ENCODE peak calls at places on chromosomes 11 and 22, in five cellular contexts. N is Caco-2, K is IMR-90, A is A673, F is heart right ventricle. Q is an unnamed sample.

GRCh38 chr22:48940266-48940987 is 887.2 kb downstream of the BRD1 start:
- DNase-seq in N (no peak), K (no peak), A (no peak), F (no peak), Q (peak; percentile 27)

GRCh38 chr11:114564836-114565235 is 5.2 kb upstream of the NXPE1 start:
- DNase-seq in N (no peak), K (no peak), A (no peak), F (no peak), Q (no peak)

GRCh38 chr11:86888978-86889341 is 66.2 kb downstream of the FZD4 start:
- DNase-seq in N (no peak), K (no peak), A (no peak), F (no peak), Q (no peak)

GRCh38 chr22:22877523-22878210 is 9.9 kb upstream of the IGLL5 start:
- DNase-seq in N (peak; percentile 57), K (peak; percentile 45), A (peak; percentile 76), F (peak; percentile 67), Q (peak; percentile 93)

GRCh38 chr11:70761094-70761905 is 363.0 kb downstream of the CTTN start:
- DNase-seq in N (peak; percentile 36), K (no peak), A (no peak), F (no peak), Q (peak; percentile 43)

GRCh38 chr11:26777276-26777939 is 55.5 kb upstream of the SLC5A12 start:
- DNase-seq in N (no peak), K (peak; percentile 7), A (no peak), F (no peak), Q (no peak)

GRCh38 chr22:41826430-41827383 is 6.2 kb upstream of the SREBF2 start:
- DNase-seq in N (no peak), K (no peak), A (no peak), F (no peak), Q (no peak)

GRCh38 chr11:8973121-8973520 is 8.9 kb upstream of the TMEM9B start:
- DNase-seq in N (no peak), K (no peak), A (no peak), F (no peak), Q (no peak)

GRCh38 chr11:134261626-134262488 is 8.5 kb downstream of the ACAD8 start:
- DNase-seq in N (peak; percentile 26), K (no peak), A (peak; percentile 48), F (no peak), Q (peak; percentile 83)

GRCh38 chr22:49670610-49671330 is 156.9 kb downstream of the BRD1 start:
- DNase-seq in N (no peak), K (no peak), A (no peak), F (no peak), Q (peak; percentile 79)

GRCh38 chr11:125429174-125429707 is 66.8 kb downstream of the FEZ1 start:
- DNase-seq in N (peak; percentile 78), K (peak; percentile 55), A (peak; percentile 69), F (peak; percentile 53), Q (peak; percentile 95)

GRCh38 chr22:32310777-32311176 is 46.9 kb upstream of the RFPL3 start:
- DNase-seq in N (no peak), K (no peak), A (no peak), F (no peak), Q (no peak)

GRCh38 chr11:92141159-92141558 is 83.5 kb upstream of the FAT3 start:
- DNase-seq in N (no peak), K (no peak), A (no peak), F (no peak), Q (no peak)

GRCh38 chr22:39528080-39528661 is 4.4 kb downstream of the RPS19BP1 start:
- DNase-seq in N (no peak), K (no peak), A (peak; percentile 50), F (no peak), Q (peak; percentile 63)
- H3K4me1 ChIP-seq in N (peaks cover 37% of the 10 kb centered on the region), K (peaks cover 4% of the 10 kb centered on the region), A (peaks cover 44% of the 10 kb centered on the region), F (peaks cover 58% of the 10 kb centered on the region), Q (peaks cover 13% of the 10 kb centered on the region)

DNA sequence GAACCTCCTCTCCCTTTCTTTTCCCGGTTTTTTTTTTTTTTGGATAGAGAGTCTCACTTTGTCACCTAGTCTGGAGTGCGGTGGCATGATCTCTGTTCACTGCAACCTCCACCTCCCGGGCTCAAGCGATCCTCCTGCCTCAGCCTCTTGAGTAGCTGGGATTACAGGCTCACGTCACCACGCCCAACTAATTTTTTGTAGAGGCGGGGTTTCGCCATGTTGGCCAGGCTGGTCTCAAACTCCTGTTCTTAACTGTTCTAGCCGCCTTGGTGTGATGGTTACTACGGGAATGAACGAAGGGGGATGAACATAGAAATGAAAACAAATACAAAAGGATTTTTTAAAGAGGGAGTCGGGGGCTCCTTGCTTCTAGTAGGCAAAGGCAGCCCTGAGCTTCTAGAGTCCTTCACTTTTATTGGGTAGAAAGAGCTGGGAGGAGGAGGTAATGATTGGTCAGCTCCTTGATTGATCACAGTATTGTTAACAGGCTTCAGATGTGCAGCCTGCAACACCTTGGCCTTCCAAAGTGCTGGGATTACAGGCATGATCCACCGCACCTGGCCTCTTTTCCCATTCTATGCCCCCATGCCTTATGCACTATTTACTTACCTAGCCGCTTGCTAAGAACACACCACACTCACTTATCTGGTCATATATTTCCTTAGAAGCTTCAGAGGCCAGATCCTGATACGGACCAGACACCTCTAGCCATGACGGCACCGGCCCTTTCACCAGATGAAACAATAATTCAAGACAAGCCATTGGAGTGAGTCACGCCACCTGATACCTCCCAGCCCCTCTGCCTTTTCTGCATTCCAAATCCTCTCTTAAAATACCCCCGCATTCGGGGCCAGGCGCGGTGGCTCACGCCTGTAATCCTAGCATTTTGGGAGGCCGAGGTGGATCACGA is 20.6 kb downstream of the SUSD2 start:
- DNase-seq in N (no peak), K (peak; percentile 35), A (no peak), F (no peak), Q (no peak)
- H3K4me1 ChIP-seq in N (peaks cover 73% of the 10 kb centered on the region), K (peaks cover 13% of the 10 kb centered on the region), A (no peaks in the 10 kb centered on the region), F (peaks cover 2% of the 10 kb centered on the region), Q (no peaks in the 10 kb centered on the region)

GRCh38 chr11:75760710-75761493 is 7.7 kb upstream of the DGAT2 start:
- DNase-seq in N (no peak), K (peak; percentile 82), A (no peak), F (no peak), Q (no peak)

GRCh38 chr11:75765116-75765515 is 3.5 kb upstream of the DGAT2 start:
- DNase-seq in N (peak; percentile 29), K (no peak), A (no peak), F (no peak), Q (no peak)

GRCh38 chr11:75762158-75762557 is 6.4 kb upstream of the DGAT2 start:
- DNase-seq in N (peak; percentile 27), K (no peak), A (no peak), F (no peak), Q (no peak)

GRCh38 chr11:75763846-75764245 is 4.7 kb upstream of the DGAT2 start:
- DNase-seq in N (peak; percentile 26), K (no peak), A (no peak), F (no peak), Q (no peak)

GRCh38 chr11:75762885-75763284 is 5.7 kb upstream of the DGAT2 start:
- DNase-seq in N (peak; percentile 85), K (peak; percentile 54), A (peak; percentile 20), F (no peak), Q (no peak)
- H3K4me1 ChIP-seq in N (peaks cover 47% of the 10 kb centered on the region), K (peaks cover 4% of the 10 kb centered on the region), A (peaks cover 6% of the 10 kb centered on the region), F (peaks cover 3% of the 10 kb centered on the region), Q (no peaks in the 10 kb centered on the region)

GRCh38 chr22:24994070-24994763 is 41.7 kb downstream of the KIAA1671 start:
- DNase-seq in N (no peak), K (no peak), A (no peak), F (no peak), Q (peak; percentile 88)
- H3K4me1 ChIP-seq in N (no peaks in the 10 kb centered on the region), K (no peaks in the 10 kb centered on the region), A (peaks cover 12% of the 10 kb centered on the region), F (peaks cover 29% of the 10 kb centered on the region), Q (peaks cover 15% of the 10 kb centered on the region)

GRCh38 chr11:128480066-128480465 is 107.3 kb downstream of the ETS1 start:
- DNase-seq in N (no peak), K (no peak), A (no peak), F (peak; percentile 44), Q (no peak)
- H3K4me1 ChIP-seq in N (peaks cover 9% of the 10 kb centered on the region), K (peaks cover 21% of the 10 kb centered on the region), A (no peaks in the 10 kb centered on the region), F (peaks cover 85% of the 10 kb centered on the region), Q (peaks cover 14% of the 10 kb centered on the region)

GRCh38 chr22:38710352-38710751 is 4.6 kb downstream of the GTPBP1 start:
- DNase-seq in N (no peak), K (no peak), A (no peak), F (no peak), Q (no peak)
- H3K4me1 ChIP-seq in N (peaks cover 9% of the 10 kb centered on the region), K (peaks cover 5% of the 10 kb centered on the region), A (peaks cover 29% of the 10 kb centered on the region), F (peaks cover 38% of the 10 kb centered on the region), Q (peaks cover 20% of the 10 kb centered on the region)

GRCh38 chr11:69352715-69353325 is 58.9 kb downstream of the MYEOV start:
- DNase-seq in N (no peak), K (peak; percentile 99), A (peak; percentile 84), F (no peak), Q (peak; percentile 46)

GRCh38 chr11:69351460-69351859 is 57.5 kb downstream of the MYEOV start:
- DNase-seq in N (no peak), K (peak; percentile 85), A (no peak), F (no peak), Q (no peak)

GRCh38 chr11:69350596-69350995 is 56.6 kb downstream of the MYEOV start:
- DNase-seq in N (no peak), K (no peak), A (no peak), F (no peak), Q (no peak)

GRCh38 chr11:69353696-69354544 is 60.0 kb downstream of the MYEOV start:
- DNase-seq in N (no peak), K (no peak), A (peak; percentile 91), F (no peak), Q (peak; percentile 55)

DNA sequence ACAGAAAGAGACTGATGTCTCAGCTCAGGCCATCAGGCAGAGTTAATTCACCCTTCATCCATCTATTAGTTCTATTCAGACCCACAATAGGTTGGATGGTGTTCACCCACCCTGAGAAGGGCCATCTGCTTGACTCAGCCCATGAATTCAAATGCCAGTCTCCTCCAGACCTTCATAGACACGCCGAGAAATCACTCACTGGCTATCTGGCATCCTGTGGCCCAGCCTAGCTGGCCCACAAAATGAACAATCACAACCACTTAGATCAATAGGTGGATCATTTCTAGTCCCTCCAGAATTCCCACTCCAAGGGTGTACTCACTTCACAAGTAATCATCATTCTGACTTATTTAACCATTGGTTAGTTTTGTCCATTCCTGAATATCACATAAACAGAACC is 58.2 kb downstream of the MYEOV start:
- DNase-seq in N (no peak), K (no peak), A (no peak), F (no peak), Q (peak; percentile 38)
- H3K4me1 ChIP-seq in N (peaks cover 18% of the 10 kb centered on the region), K (peaks cover 16% of the 10 kb centered on the region), A (peaks cover 73% of the 10 kb centered on the region), F (no peaks in the 10 kb centered on the region), Q (no peaks in the 10 kb centered on the region)

GRCh38 chr11:128704517-128704916 is 10.6 kb downstream of the FLI1 start:
- DNase-seq in N (no peak), K (no peak), A (no peak), F (no peak), Q (no peak)
- H3K4me1 ChIP-seq in N (peaks cover 7% of the 10 kb centered on the region), K (peaks cover 19% of the 10 kb centered on the region), A (no peaks in the 10 kb centered on the region), F (peaks cover 29% of the 10 kb centered on the region), Q (peaks cover 2% of the 10 kb centered on the region)